ENCODE peak calls at places on chromosomes 6 and 20, in eight cellular contexts. I is K562, Z is prostate gland, G is HepG2, V is transverse colon, E is HCT116, S is spleen, K is GM23338. Q is an unnamed sample.

GRCh38 chr20:17960927-17961599 is 7.5 kb downstream of the SNX5 start:
- DNase-seq in Z (no peak), S (no peak), V (peak), G (peak), K (no peak), I (no peak), E (no peak), Q (no peak)

GRCh38 chr6:165049362-165049761 is 260.0 kb downstream of the C6orf118 start:
- DNase-seq in G (peak), K (peak), E (peak), I (peak), V (no peak), S (no peak), Z (no peak), Q (no peak)

GRCh38 chr6:47663462-47664216 is 34.7 kb upstream of the ADGRF4 start:
- DNase-seq in I (no peak), G (no peak), E (no peak), K (peak), V (no peak), Z (no peak), S (no peak), Q (no peak)

GRCh38 chr6:128112494-128112893 is 211.6 kb upstream of the THEMIS start:
- DNase-seq in E (no peak), S (no peak), I (no peak), Z (no peak), K (no peak), G (no peak), V (no peak), Q (no peak)

GRCh38 chr6:39574991-39575390 is 150.2 kb downstream of the KIF6 start:
- DNase-seq in V (no peak), G (no peak), Z (no peak), I (no peak), S (no peak), K (no peak), E (no peak), Q (no peak)

GRCh38 chr6:111996159-111996558 is 57.7 kb upstream of the CCN6 start:
- DNase-seq in Z (no peak), K (no peak), V (no peak), E (no peak), S (no peak), G (no peak), I (no peak), Q (no peak)

GRCh38 chr6:98946877-98947410 is 802 bp downstream of the FBXL4 start:
- DNase-seq in E (no peak), I (peak), Z (peak), G (no peak), K (no peak), V (peak), S (peak), Q (no peak)

GRCh38 chr6:8335371-8335770 is 100.0 kb downstream of the SLC35B3 start:
- DNase-seq in V (no peak), S (no peak), Z (no peak), K (no peak), I (no peak), G (no peak), E (no peak), Q (no peak)

GRCh38 chr6:114133816-114134215 is 162.9 kb upstream of the HDAC2 start:
- DNase-seq in Z (no peak), E (no peak), V (no peak), I (no peak), G (no peak), S (no peak), K (no peak), Q (no peak)

GRCh38 chr20:47748851-47749250 is 36.4 kb downstream of the SULF2 start:
- DNase-seq in Z (no peak), I (no peak), V (no peak), E (no peak), G (no peak), S (no peak), K (no peak), Q (no peak)

GRCh38 chr6:57267586-57268293 is 45.6 kb upstream of the RAB23 start:
- DNase-seq in E (peak), K (peak), I (peak), G (peak), S (no peak), V (peak), Z (no peak), Q (no peak)

GRCh38 chr20:39356913-39357312 is 394.8 kb downstream of the DHX35 start:
- DNase-seq in I (no peak), V (no peak), K (no peak), G (no peak), Z (no peak), E (no peak), S (no peak), Q (no peak)

GRCh38 chr6:108476381-108476780 is 84.3 kb upstream of the FOXO3 start:
- DNase-seq in Z (no peak), G (no peak), V (no peak), I (no peak), E (no peak), S (no peak), K (no peak), Q (no peak)

GRCh38 chr6:120451508-120451907 is 882.8 kb downstream of the TBC1D32 start:
- DNase-seq in G (no peak), V (no peak), Z (no peak), K (no peak), I (no peak), S (no peak), E (no peak), Q (no peak)

GRCh38 chr6:44696099-44696498 is 308.6 kb downstream of the CDC5L start:
- DNase-seq in S (no peak), K (no peak), Z (no peak), V (no peak), E (no peak), G (no peak), I (no peak), Q (no peak)

GRCh38 chr6:26311012-26311384 is 54.0 kb upstream of the BTN3A2 start:
- DNase-seq in G (peak), E (no peak), V (no peak), Z (no peak), K (peak), S (no peak), I (peak), Q (no peak)

GRCh38 chr20:33630507-33630906 is 31.6 kb upstream of the C20orf144 start:
- DNase-seq in I (peak), S (no peak), G (no peak), K (no peak), E (no peak), V (no peak), Z (no peak), Q (no peak)

GRCh38 chr6:136640132-136640915 is 90.1 kb upstream of the MAP7 start:
- DNase-seq in K (no peak), E (no peak), V (no peak), G (no peak), I (no peak), Z (no peak), S (no peak), Q (no peak)

GRCh38 chr6:148528292-148528691 is 185.7 kb downstream of the SASH1 start:
- DNase-seq in G (no peak), S (no peak), Z (no peak), I (no peak), V (no peak), K (peak), E (no peak), Q (no peak)

GRCh38 chr6:88013554-88013953 is 34.1 kb upstream of the SPACA1 start:
- DNase-seq in K (peak), Z (no peak), I (no peak), G (no peak), E (no peak), S (no peak), V (no peak), Q (no peak)

GRCh38 chr6:119110601-119111548 is 32.4 kb upstream of the FAM184A start:
- DNase-seq in Z (peak), V (peak), I (peak), E (peak), K (peak), S (no peak), G (peak), Q (no peak)

GRCh38 chr6:25138024-25138696 is 141.0 kb upstream of the CARMIL1 start:
- DNase-seq in I (peak), G (no peak), V (peak), K (no peak), E (no peak), Z (peak), S (peak), Q (no peak)

GRCh38 chr20:51002633-51003032 is 20.3 kb downstream of the KCNG1 start:
- DNase-seq in S (peak), I (no peak), K (no peak), G (no peak), V (no peak), Z (no peak), E (no peak), Q (no peak)

GRCh38 chr6:18513253-18513798 is 126.2 kb downstream of the RNF144B start:
- DNase-seq in I (no peak), G (no peak), K (no peak), S (no peak), E (no peak), V (no peak), Z (no peak), Q (no peak)

GRCh38 chr6:650098-650497 is 6.8 kb downstream of the HUS1B start:
- DNase-seq in I (no peak), K (peak), V (no peak), G (no peak), Z (no peak), S (no peak), E (no peak), Q (no peak)

GRCh38 chr6:157725836-157726235 is 97.2 kb upstream of the SNX9 start:
- DNase-seq in E (no peak), G (no peak), Z (no peak), I (no peak), K (no peak), V (no peak), S (no peak), Q (no peak)

GRCh38 chr6:2157441-2158127 is 87.8 kb downstream of the GMDS start:
- DNase-seq in I (no peak), E (peak), V (no peak), G (peak), Z (no peak), S (no peak), K (no peak), Q (no peak)

GRCh38 chr20:40961686-40962640 is 66.7 kb upstream of the TOP1 start:
- DNase-seq in S (no peak), K (no peak), I (no peak), V (no peak), E (no peak), G (no peak), Z (no peak), Q (no peak)

GRCh38 chr20:53040678-53041674 is 68.8 kb downstream of the TSHZ2 start:
- DNase-seq in E (no peak), S (no peak), Z (no peak), V (no peak), K (no peak), G (no peak), I (no peak), Q (no peak)

GRCh38 chr20:50425076-50425475 is 85.1 kb upstream of the PTPN1 start:
- DNase-seq in K (no peak), G (peak), Z (no peak), S (no peak), I (peak), V (no peak), E (peak), Q (no peak)

GRCh38 chr6:111921108-111921507 is 47.9 kb upstream of the FYN start:
- DNase-seq in G (no peak), E (no peak), V (no peak), K (peak), S (no peak), Z (no peak), I (no peak), Q (no peak)

DNA sequence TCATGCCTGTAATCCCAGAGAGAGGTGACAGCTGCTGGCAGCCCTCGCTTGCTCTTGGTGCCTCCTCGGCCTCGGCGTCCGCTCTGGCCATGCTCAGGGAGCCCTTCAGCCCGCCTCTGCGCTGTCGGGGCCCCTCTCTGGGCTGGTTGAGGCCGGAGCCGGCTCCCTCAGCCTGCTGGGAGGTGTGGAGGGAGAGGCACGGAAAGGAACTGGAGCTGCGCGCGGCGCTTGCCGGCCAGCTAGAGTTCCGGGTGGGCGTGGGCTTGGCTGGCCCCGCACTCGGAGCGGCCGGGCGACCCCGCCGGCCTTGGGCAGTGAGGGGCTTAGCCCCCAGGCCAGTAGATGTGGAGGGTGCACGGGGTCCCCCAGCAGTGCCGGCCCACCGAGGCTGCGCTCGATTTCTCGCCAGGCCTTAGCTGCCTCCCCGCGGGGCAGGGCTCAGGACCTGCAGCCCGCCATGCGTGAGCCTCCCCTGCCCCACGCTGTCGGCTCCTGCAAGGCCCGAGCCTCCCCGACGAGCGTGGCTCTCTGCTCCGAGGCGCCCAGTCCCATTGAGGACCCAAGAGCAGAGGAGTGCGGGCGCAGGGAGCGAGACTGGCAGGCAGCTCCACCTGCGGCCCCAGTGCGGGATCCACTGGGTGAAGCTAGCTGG is 34.6 kb downstream of the C6orf52 start:
- DNase-seq in K (peak), V (no peak), G (no peak), Z (no peak), S (peak), E (no peak), I (peak), Q (no peak)
- TF ChIP-seq POLR2AphosphoS5 in K (no peak), V (no peak), G (no peak), Z (no peak), S (no peak), E (no peak), I (no peak), Q (no peak)

DNA sequence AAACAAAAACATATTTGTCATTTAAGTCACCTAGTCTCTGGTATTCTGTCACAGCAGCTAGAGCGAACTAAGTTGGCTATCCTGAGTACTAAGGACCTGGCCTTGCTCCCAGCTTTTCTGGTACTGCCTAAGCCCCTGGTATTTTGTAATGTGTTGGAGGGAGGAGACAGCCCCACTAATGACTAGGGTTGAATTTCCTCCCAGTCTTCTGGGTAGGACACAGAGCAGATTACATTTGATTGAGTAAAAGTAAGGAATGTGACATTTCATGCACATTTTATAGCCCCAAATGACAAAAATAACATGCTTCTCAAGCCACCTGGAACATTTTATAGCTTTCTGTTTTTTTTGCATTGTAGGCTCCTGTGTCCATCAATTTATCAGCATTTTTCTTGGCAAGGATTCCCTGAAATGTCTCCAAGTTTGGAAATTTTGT is 47.9 kb upstream of the DDR1 start:
- DNase-seq in S (no peak), E (no peak), G (no peak), Z (peak), I (no peak), K (no peak), V (no peak), Q (no peak)
- TF ChIP-seq POLR2AphosphoS5 in S (no peak), E (no peak), G (no peak), Z (peak), I (no peak), K (no peak), V (no peak), Q (no peak)

DNA sequence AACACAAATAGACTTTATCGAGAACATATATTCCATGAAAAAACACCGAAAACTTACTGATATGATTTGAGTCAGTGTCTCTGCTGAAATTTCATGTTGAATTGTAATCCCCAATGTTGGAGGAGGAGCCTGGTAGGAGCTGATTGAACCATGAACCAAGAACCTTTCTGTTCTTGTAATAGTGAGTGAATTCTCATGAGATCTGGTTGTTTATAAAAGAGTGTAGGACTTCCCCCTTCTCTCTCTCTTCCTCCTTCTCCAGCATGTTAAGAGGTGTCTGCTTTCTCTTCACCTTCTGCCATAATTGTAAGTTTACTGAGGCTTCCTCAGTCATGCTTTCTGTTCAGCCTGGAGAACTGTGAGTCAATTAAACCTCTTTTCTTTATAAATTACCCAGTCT is 1289.3 kb upstream of the CITED2 start:
- DNase-seq in S (no peak), V (no peak), K (no peak), E (no peak), G (no peak), Z (no peak), I (no peak), Q (no peak)
- TF ChIP-seq POLR2AphosphoS5 in S (no peak), V (no peak), K (no peak), E (no peak), G (no peak), Z (no peak), I (no peak), Q (no peak)

GRCh38 chr6:139533573-139534471 is 159.4 kb upstream of the CITED2 start:
- DNase-seq in S (no peak), K (no peak), E (peak), V (peak), G (no peak), I (peak), Z (peak), Q (no peak)
- TF ChIP-seq POLR2AphosphoS5 in S (no peak), K (no peak), E (peak), V (no peak), G (no peak), I (peak), Z (no peak), Q (no peak)

GRCh38 chr6:32189082-32189741 is 790 bp downstream of the PBX2 start:
- DNase-seq in S (no peak), Z (no peak), I (peak), G (no peak), V (no peak), K (peak), E (no peak), Q (no peak)
- TF ChIP-seq POLR2AphosphoS5 in S (peak), Z (no peak), I (no peak), G (no peak), V (no peak), K (no peak), E (peak), Q (no peak)